ENCODE peak calls at places on chromosome 18, in four cellular contexts. One of them, this sample, is unnamed.

GRCh38 chr18:9506046-9506792 is 30.9 kb downstream of the RALBP1 start:
- DNase-seq in cardiac fibroblast: no peak
- DNase-seq in fibroblast of lung: no peak
- DNase-seq in PC-9: peak
- DNase-seq in this sample: no peak

GRCh38 chr18:250685-251084 is 17.2 kb downstream of the THOC1 start:
- DNase-seq in cardiac fibroblast: peak
- DNase-seq in fibroblast of lung: peak
- DNase-seq in PC-9: no peak
- DNase-seq in this sample: peak

GRCh38 chr18:10579079-10579867 is 53.4 kb downstream of the NAPG start:
- DNase-seq in cardiac fibroblast: peak
- DNase-seq in fibroblast of lung: peak
- DNase-seq in PC-9: no peak
- DNase-seq in this sample: peak

GRCh38 chr18:59079264-59079972 is 60.3 kb upstream of the SEC11C start:
- DNase-seq in cardiac fibroblast: no peak
- DNase-seq in fibroblast of lung: no peak
- DNase-seq in PC-9: no peak
- DNase-seq in this sample: no peak

GRCh38 chr18:10518595-10519273 is 7.1 kb upstream of the NAPG start:
- DNase-seq in cardiac fibroblast: peak
- DNase-seq in fibroblast of lung: peak
- DNase-seq in PC-9: no peak
- DNase-seq in this sample: peak

GRCh38 chr18:57927511-57927910 is 116.5 kb upstream of the NEDD4L start:
- DNase-seq in cardiac fibroblast: no peak
- DNase-seq in fibroblast of lung: no peak
- DNase-seq in PC-9: no peak
- DNase-seq in this sample: no peak

GRCh38 chr18:44733754-44734465 is 53.2 kb downstream of the SETBP1 start:
- DNase-seq in cardiac fibroblast: peak
- DNase-seq in fibroblast of lung: no peak
- DNase-seq in PC-9: no peak
- DNase-seq in this sample: peak

GRCh38 chr18:70132999-70133398 is 72.5 kb downstream of the RTTN start:
- DNase-seq in cardiac fibroblast: peak
- DNase-seq in fibroblast of lung: peak
- DNase-seq in PC-9: no peak
- DNase-seq in this sample: peak

GRCh38 chr18:61948196-61948800 is 55.5 kb upstream of the RNF152 start:
- DNase-seq in cardiac fibroblast: peak
- DNase-seq in fibroblast of lung: peak
- DNase-seq in PC-9: no peak
- DNase-seq in this sample: no peak

GRCh38 chr18:14978962-14979535 is 231.1 kb downstream of the ANKRD30B start:
- DNase-seq in cardiac fibroblast: peak
- DNase-seq in fibroblast of lung: peak
- DNase-seq in PC-9: no peak
- DNase-seq in this sample: peak

GRCh38 chr18:58209326-58209725 is 165.3 kb downstream of the NEDD4L start:
- DNase-seq in cardiac fibroblast: peak
- DNase-seq in fibroblast of lung: no peak
- DNase-seq in PC-9: no peak
- DNase-seq in this sample: peak

GRCh38 chr18:57915241-57915640 is 112.1 kb upstream of the ATP8B1 start:
- DNase-seq in cardiac fibroblast: peak
- DNase-seq in fibroblast of lung: peak
- DNase-seq in PC-9: no peak
- DNase-seq in this sample: no peak

GRCh38 chr18:49968649-49969309 is 155.4 kb upstream of the ACAA2 start:
- DNase-seq in cardiac fibroblast: no peak
- DNase-seq in fibroblast of lung: no peak
- DNase-seq in PC-9: no peak
- DNase-seq in this sample: no peak

GRCh38 chr18:24446953-24447537 is 13.4 kb upstream of the HRH4 start:
- DNase-seq in cardiac fibroblast: peak
- DNase-seq in fibroblast of lung: peak
- DNase-seq in PC-9: no peak
- DNase-seq in this sample: peak

GRCh38 chr18:71336811-71337210 is 1048.0 kb downstream of the SOCS6 start:
- DNase-seq in cardiac fibroblast: no peak
- DNase-seq in fibroblast of lung: no peak
- DNase-seq in PC-9: no peak
- DNase-seq in this sample: no peak

GRCh38 chr18:62616331-62616805 is 93.5 kb downstream of the ZCCHC2 start:
- DNase-seq in cardiac fibroblast: peak
- DNase-seq in fibroblast of lung: no peak
- DNase-seq in PC-9: no peak
- DNase-seq in this sample: peak

GRCh38 chr18:824179-824578 is 12.1 kb upstream of the YES1 start:
- DNase-seq in cardiac fibroblast: peak
- DNase-seq in fibroblast of lung: no peak
- DNase-seq in PC-9: no peak
- DNase-seq in this sample: no peak

GRCh38 chr18:28248653-28249052 is 71.7 kb upstream of the CDH2 start:
- DNase-seq in cardiac fibroblast: no peak
- DNase-seq in fibroblast of lung: no peak
- DNase-seq in PC-9: no peak
- DNase-seq in this sample: no peak

GRCh38 chr18:63405986-63406385 is 16.3 kb downstream of the VPS4B start:
- DNase-seq in cardiac fibroblast: no peak
- DNase-seq in fibroblast of lung: no peak
- DNase-seq in PC-9: no peak
- DNase-seq in this sample: no peak

GRCh38 chr18:23828426-23828825 is 139.2 kb downstream of the LAMA3 start:
- DNase-seq in cardiac fibroblast: peak
- DNase-seq in fibroblast of lung: peak
- DNase-seq in PC-9: peak
- DNase-seq in this sample: peak

GRCh38 chr18:6521804-6522418 is 107.2 kb upstream of the L3MBTL4 start:
- DNase-seq in cardiac fibroblast: peak
- DNase-seq in fibroblast of lung: peak
- DNase-seq in PC-9: no peak
- DNase-seq in this sample: peak

GRCh38 chr18:50638623-50639398 is 78.9 kb downstream of the MAPK4 start:
- DNase-seq in cardiac fibroblast: no peak
- DNase-seq in fibroblast of lung: no peak
- DNase-seq in PC-9: no peak
- DNase-seq in this sample: no peak

GRCh38 chr18:5294618-5295230 is 802 bp downstream of the ZBTB14 start:
- DNase-seq in cardiac fibroblast: peak
- DNase-seq in fibroblast of lung: peak
- DNase-seq in PC-9: peak
- DNase-seq in this sample: peak

GRCh38 chr18:65380986-65381385 is 369.8 kb upstream of the CDH7 start:
- DNase-seq in cardiac fibroblast: no peak
- DNase-seq in fibroblast of lung: no peak
- DNase-seq in PC-9: no peak
- DNase-seq in this sample: no peak

GRCh38 chr18:54004828-54005227 is 219.6 kb downstream of the MBD2 start:
- DNase-seq in cardiac fibroblast: no peak
- DNase-seq in fibroblast of lung: no peak
- DNase-seq in PC-9: no peak
- DNase-seq in this sample: peak

GRCh38 chr18:25075793-25076192 is 276.2 kb downstream of the ZNF521 start:
- DNase-seq in cardiac fibroblast: no peak
- DNase-seq in fibroblast of lung: peak
- DNase-seq in PC-9: no peak
- DNase-seq in this sample: peak

GRCh38 chr18:64380117-64380516 is 231.2 kb upstream of the LINC00305 start:
- DNase-seq in cardiac fibroblast: no peak
- DNase-seq in fibroblast of lung: no peak
- DNase-seq in PC-9: no peak
- DNase-seq in this sample: no peak

GRCh38 chr18:59649575-59649974 is 47.6 kb downstream of the CCBE1 start:
- DNase-seq in cardiac fibroblast: no peak
- DNase-seq in fibroblast of lung: no peak
- DNase-seq in PC-9: no peak
- DNase-seq in this sample: peak

GRCh38 chr18:54444309-54444914 is 86.7 kb downstream of the C18orf54 start:
- DNase-seq in cardiac fibroblast: peak
- DNase-seq in fibroblast of lung: peak
- DNase-seq in PC-9: peak
- DNase-seq in this sample: peak

GRCh38 chr18:68604256-68604655 is 110.7 kb downstream of the TMX3 start:
- DNase-seq in cardiac fibroblast: no peak
- DNase-seq in fibroblast of lung: peak
- DNase-seq in PC-9: no peak
- DNase-seq in this sample: peak

GRCh38 chr18:68826111-68826510 is 28.2 kb downstream of the CCDC102B start:
- DNase-seq in cardiac fibroblast: peak
- DNase-seq in fibroblast of lung: no peak
- DNase-seq in PC-9: no peak
- DNase-seq in this sample: peak

GRCh38 chr18:525066-525797 is 24.7 kb upstream of the COLEC12 start:
- DNase-seq in cardiac fibroblast: peak
- DNase-seq in fibroblast of lung: peak
- DNase-seq in PC-9: no peak
- DNase-seq in this sample: peak

GRCh38 chr18:57898506-57899124 is 95.5 kb upstream of the ATP8B1 start:
- DNase-seq in cardiac fibroblast: peak
- DNase-seq in fibroblast of lung: peak
- DNase-seq in PC-9: peak
- DNase-seq in this sample: peak

GRCh38 chr18:66682855-66683322 is 79.0 kb upstream of the CDH19 start:
- DNase-seq in cardiac fibroblast: peak
- DNase-seq in fibroblast of lung: no peak
- DNase-seq in PC-9: no peak
- DNase-seq in this sample: no peak

GRCh38 chr18:12278153-12278764 is 24.1 kb downstream of the CIDEA start:
- DNase-seq in cardiac fibroblast: peak
- DNase-seq in fibroblast of lung: peak
- DNase-seq in PC-9: no peak
- DNase-seq in this sample: no peak

GRCh38 chr18:12279781-12280531 is 25.8 kb downstream of the CIDEA start:
- DNase-seq in cardiac fibroblast: no peak
- DNase-seq in fibroblast of lung: no peak
- DNase-seq in PC-9: no peak
- DNase-seq in this sample: no peak

GRCh38 chr18:12276736-12277554 is 22.8 kb downstream of the CIDEA start:
- DNase-seq in cardiac fibroblast: no peak
- DNase-seq in fibroblast of lung: no peak
- DNase-seq in PC-9: no peak
- DNase-seq in this sample: no peak

GRCh38 chr18:12281861-12282260 is 26.2 kb upstream of the TUBB6 start:
- DNase-seq in cardiac fibroblast: peak
- DNase-seq in fibroblast of lung: no peak
- DNase-seq in PC-9: no peak
- DNase-seq in this sample: no peak

DNA sequence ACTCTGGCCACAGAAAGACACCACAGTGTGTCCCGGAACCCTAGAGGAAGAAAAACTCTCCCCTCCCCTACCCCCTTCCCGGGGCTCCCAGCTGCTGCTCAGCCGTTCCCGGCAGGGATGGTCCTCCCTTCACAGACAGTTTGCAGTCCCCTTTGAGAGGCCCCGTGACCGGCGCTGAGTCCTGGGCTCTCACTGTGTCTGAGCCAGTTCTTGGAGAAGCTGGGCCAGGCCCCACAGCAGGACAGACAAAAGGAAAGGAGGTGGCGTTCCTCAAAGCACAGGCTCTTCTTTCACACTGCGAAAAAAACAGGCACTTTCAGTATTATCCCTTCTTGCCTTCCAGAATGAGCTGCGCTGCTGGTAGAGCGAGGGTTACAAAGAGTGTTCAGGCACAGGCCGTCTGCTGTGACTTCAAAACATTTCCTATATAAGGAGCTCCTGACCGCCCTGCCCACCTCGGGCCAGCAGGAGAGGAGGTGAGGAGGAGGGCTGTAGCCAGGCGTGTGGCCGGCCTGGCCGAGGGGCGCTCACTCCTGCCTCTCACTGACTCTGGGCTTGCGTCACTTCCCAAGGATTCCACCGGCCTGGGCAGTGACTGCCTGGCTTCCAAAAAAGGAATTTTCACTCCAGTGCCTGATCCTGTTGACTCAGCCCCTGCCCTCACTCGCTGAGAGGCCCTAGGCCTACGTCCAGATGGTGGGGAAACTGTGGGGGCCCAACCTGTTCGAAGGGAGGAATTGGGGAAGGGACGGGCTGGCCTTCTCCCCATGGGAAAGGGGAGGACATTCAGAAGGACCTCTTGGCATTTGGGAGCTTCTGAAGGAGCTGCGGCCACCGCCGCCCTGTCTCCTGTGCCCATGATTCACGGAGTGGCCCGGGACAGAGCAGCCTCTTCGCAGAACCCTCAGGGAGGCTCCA is 24.9 kb downstream of the CIDEA start:
- DNase-seq in cardiac fibroblast: peak
- DNase-seq in fibroblast of lung: peak
- DNase-seq in PC-9: no peak
- DNase-seq in this sample: peak
- TF ChIP-seq CTCF in cardiac fibroblast: peak
- TF ChIP-seq CTCF in fibroblast of lung: no peak
- TF ChIP-seq CTCF in PC-9: no peak
- TF ChIP-seq CTCF in this sample: no peak

GRCh38 chr18:74595425-74595824 is 2.2 kb upstream of the ZNF407 start:
- DNase-seq in cardiac fibroblast: no peak
- DNase-seq in fibroblast of lung: no peak
- DNase-seq in PC-9: no peak
- DNase-seq in this sample: no peak
- H3K4me3 ChIP-seq in cardiac fibroblast: no peak
- H3K4me3 ChIP-seq in fibroblast of lung: no peak
- H3K4me3 ChIP-seq in PC-9: no peak
- H3K4me3 ChIP-seq in this sample: no peak

GRCh38 chr18:48749768-48750167 is 201.0 kb downstream of the SMAD7 start:
- DNase-seq in cardiac fibroblast: peak
- DNase-seq in fibroblast of lung: peak
- DNase-seq in PC-9: no peak
- DNase-seq in this sample: peak
- TF ChIP-seq CTCF in cardiac fibroblast: peak
- TF ChIP-seq CTCF in fibroblast of lung: peak
- TF ChIP-seq CTCF in PC-9: no peak
- TF ChIP-seq CTCF in this sample: no peak

DNA sequence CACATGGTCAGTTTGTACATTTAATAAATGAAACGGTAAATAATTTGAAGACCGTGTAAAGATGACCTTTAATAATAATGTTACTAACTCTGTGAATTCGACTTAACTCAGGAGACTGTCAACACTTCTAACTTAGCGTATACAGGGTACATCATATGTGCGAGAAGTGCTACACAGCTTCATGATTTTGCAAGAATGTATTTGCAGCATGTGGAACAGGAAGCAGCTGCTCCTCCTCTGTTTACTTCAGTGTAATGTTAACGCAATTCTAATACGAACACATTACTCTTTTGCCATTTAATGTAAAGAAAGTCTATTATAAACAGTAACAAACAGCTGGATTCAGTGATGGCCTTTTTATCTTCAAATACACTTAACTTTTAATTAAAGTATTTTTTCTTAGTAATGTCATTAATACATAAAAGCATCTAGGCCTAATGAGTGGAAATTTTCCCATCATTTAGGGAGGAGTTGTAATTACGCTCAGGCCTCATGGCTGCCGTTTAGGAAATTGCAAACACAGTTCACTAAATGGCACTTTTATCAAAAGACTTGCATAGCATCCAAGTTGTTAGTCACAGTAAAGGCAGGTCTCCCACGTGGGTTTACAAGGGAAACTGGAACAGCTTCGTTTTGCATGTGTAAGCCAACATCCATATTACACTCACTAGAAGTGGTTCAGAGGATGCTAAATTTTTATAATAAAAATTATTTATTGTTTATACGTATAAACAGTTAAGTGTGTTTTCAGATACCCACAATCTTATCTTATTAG is 635.7 kb downstream of the FBXO15 start:
- DNase-seq in cardiac fibroblast: peak
- DNase-seq in fibroblast of lung: peak
- DNase-seq in PC-9: no peak
- DNase-seq in this sample: peak
- H3K4me3 ChIP-seq in cardiac fibroblast: no peak
- H3K4me3 ChIP-seq in fibroblast of lung: no peak
- H3K4me3 ChIP-seq in PC-9: no peak
- H3K4me3 ChIP-seq in this sample: no peak